ENCODE peak calls at places on chromosomes 16 and 17, in four cellular contexts. One of them, this sample, is unnamed. For H3K27me3, the result is how much of the 10 kb centered on the place peaks cover.

GRCh38 chr16:85449195-85449884 is 163.8 kb upstream of the GSE1 start:
- DNase-seq in transverse colon: no peak
- DNase-seq in body of pancreas: no peak
- DNase-seq in AG04450: no peak
- DNase-seq in this sample: no peak

GRCh38 chr16:1180772-1181714 is 28.1 kb downstream of the CACNA1H start:
- DNase-seq in transverse colon: no peak
- DNase-seq in body of pancreas: no peak
- DNase-seq in AG04450: no peak
- DNase-seq in this sample: peak

GRCh38 chr17:80596760-80597608 is 52.3 kb downstream of the RPTOR start:
- DNase-seq in transverse colon: no peak
- DNase-seq in body of pancreas: no peak
- DNase-seq in AG04450: no peak
- DNase-seq in this sample: no peak

GRCh38 chr17:8680850-8681174 is 50.3 kb upstream of the MYH10 start:
- DNase-seq in transverse colon: no peak
- DNase-seq in body of pancreas: no peak
- DNase-seq in AG04450: no peak
- DNase-seq in this sample: no peak

GRCh38 chr17:51059781-51060180 is 60.9 kb downstream of the SPAG9 start:
- DNase-seq in transverse colon: no peak
- DNase-seq in body of pancreas: no peak
- DNase-seq in AG04450: no peak
- DNase-seq in this sample: no peak

GRCh38 chr16:72241930-72242329 is 70.0 kb upstream of the PMFBP1 start:
- DNase-seq in transverse colon: peak
- DNase-seq in body of pancreas: peak
- DNase-seq in AG04450: peak
- DNase-seq in this sample: peak

GRCh38 chr17:511001-511690 is 158.5 kb upstream of the RPH3AL start:
- DNase-seq in transverse colon: no peak
- DNase-seq in body of pancreas: no peak
- DNase-seq in AG04450: peak
- DNase-seq in this sample: no peak

GRCh38 chr16:57960310-57960709 is 10.6 kb downstream of the CNGB1 start:
- DNase-seq in transverse colon: no peak
- DNase-seq in body of pancreas: no peak
- DNase-seq in AG04450: no peak
- DNase-seq in this sample: no peak

GRCh38 chr16:1037023-1037933 is 35.3 kb upstream of the SSTR5 start:
- DNase-seq in transverse colon: no peak
- DNase-seq in body of pancreas: no peak
- DNase-seq in AG04450: no peak
- DNase-seq in this sample: no peak

GRCh38 chr17:41919840-41920579 is 1.3 kb upstream of the ACLY start:
- DNase-seq in transverse colon: no peak
- DNase-seq in body of pancreas: peak
- DNase-seq in AG04450: no peak
- DNase-seq in this sample: peak

GRCh38 chr16:55008836-55009510 is 78.3 kb downstream of the IRX5 start:
- DNase-seq in transverse colon: no peak
- DNase-seq in body of pancreas: no peak
- DNase-seq in AG04450: no peak
- DNase-seq in this sample: no peak

GRCh38 chr17:56678249-56679144 is 85.0 kb downstream of the NOG start:
- DNase-seq in transverse colon: no peak
- DNase-seq in body of pancreas: no peak
- DNase-seq in AG04450: no peak
- DNase-seq in this sample: no peak

GRCh38 chr17:56679767-56680422 is 86.4 kb downstream of the NOG start:
- DNase-seq in transverse colon: no peak
- DNase-seq in body of pancreas: no peak
- DNase-seq in AG04450: no peak
- DNase-seq in this sample: no peak

GRCh38 chr17:56676807-56677206 is 83.3 kb downstream of the NOG start:
- DNase-seq in transverse colon: no peak
- DNase-seq in body of pancreas: no peak
- DNase-seq in AG04450: no peak
- DNase-seq in this sample: no peak

GRCh38 chr17:56680676-56681075 is 87.2 kb downstream of the NOG start:
- DNase-seq in transverse colon: no peak
- DNase-seq in body of pancreas: no peak
- DNase-seq in AG04450: no peak
- DNase-seq in this sample: no peak

GRCh38 chr17:56679148-56679766 is 85.8 kb downstream of the NOG start:
- DNase-seq in transverse colon: no peak
- DNase-seq in body of pancreas: no peak
- DNase-seq in AG04450: no peak
- DNase-seq in this sample: no peak
- TF ChIP-seq CTCF in transverse colon: peak
- TF ChIP-seq CTCF in body of pancreas: peak
- TF ChIP-seq CTCF in AG04450: peak
- TF ChIP-seq CTCF in this sample: peak

DNA sequence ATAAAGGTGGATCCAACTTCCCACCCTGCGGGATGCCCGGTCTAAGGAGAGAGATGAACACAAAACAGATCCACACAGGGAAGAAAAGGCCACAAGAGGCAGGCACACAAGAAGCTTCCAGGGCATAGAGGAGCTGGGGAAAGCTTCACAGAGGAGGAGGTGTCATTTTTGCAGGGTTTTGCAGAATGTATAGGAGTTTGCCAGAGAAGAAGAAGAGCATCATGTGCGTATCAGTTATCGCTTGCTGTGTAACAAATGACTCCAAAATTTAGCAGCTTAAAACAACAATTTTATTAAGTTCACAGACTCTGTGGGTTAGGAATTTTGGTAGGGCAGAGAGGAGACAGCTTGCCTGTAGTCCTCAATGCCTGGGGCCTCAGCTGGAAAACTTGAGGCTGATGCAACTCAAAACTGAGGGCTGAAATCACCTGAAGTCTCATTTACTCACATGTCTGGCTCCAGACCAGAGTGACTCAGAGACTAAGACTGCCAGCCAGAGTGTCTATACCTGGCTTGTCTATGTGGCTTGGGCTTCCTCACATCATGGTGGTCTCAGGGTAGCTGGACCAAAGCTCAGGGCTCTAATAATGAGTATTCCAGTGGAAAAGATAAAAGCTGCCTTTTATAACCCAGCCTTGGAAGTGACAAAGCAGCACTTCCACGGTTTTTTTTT is 33.9 kb upstream of the ZNF423 start:
- DNase-seq in transverse colon: no peak
- DNase-seq in body of pancreas: no peak
- DNase-seq in AG04450: no peak
- DNase-seq in this sample: no peak
- H3K27me3 ChIP-seq in transverse colon: under half
- H3K27me3 ChIP-seq in body of pancreas: under half
- H3K27me3 ChIP-seq in AG04450: under half
- H3K27me3 ChIP-seq in this sample: under half

DNA sequence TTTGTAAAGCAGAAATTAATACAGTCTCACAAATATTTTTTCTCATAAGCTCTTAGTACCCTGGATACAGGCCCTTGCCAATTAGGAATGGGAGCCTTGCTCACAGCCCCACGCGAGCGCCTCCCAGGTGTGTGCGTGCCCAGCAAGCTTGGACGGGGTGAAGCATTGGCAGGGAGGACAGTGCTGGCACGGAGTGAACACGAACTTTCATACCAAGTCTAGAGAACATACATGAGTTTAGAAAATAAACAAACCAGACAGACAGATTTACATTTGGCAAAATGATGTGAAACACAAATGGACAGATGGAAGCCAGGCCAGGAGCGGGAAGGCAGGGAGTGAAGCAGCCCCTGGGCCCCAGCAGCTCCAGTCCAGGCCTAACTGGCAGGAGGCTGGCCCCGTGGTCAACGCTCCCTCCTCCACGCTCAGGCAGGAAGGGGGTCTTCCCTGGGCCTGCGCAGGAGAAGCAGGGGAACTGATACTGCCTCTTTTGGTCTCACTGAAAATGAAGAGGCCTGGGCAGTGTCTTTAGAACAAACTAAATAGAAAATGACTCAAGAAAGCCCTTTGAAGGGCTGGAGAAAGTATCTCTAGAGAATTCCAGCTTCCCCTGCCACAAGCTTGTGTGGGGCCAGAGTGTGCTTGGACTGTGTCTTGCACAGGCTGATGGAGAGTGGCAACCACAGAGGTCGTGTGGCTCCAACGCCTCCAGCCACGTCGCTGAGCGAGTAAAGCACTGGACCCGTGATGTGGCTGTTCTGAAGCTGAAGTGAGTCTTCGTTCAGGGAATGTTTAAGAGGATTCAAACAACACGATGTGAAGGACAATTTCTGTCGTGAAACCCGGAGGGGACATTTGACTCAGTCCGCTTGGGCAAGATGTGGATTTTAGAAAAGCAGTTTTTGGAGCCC is 9.9 kb upstream of the FOXJ1 start:
- DNase-seq in transverse colon: no peak
- DNase-seq in body of pancreas: no peak
- DNase-seq in AG04450: no peak
- DNase-seq in this sample: no peak
- TF ChIP-seq CTCF in transverse colon: no peak
- TF ChIP-seq CTCF in body of pancreas: no peak
- TF ChIP-seq CTCF in AG04450: no peak
- TF ChIP-seq CTCF in this sample: no peak

DNA sequence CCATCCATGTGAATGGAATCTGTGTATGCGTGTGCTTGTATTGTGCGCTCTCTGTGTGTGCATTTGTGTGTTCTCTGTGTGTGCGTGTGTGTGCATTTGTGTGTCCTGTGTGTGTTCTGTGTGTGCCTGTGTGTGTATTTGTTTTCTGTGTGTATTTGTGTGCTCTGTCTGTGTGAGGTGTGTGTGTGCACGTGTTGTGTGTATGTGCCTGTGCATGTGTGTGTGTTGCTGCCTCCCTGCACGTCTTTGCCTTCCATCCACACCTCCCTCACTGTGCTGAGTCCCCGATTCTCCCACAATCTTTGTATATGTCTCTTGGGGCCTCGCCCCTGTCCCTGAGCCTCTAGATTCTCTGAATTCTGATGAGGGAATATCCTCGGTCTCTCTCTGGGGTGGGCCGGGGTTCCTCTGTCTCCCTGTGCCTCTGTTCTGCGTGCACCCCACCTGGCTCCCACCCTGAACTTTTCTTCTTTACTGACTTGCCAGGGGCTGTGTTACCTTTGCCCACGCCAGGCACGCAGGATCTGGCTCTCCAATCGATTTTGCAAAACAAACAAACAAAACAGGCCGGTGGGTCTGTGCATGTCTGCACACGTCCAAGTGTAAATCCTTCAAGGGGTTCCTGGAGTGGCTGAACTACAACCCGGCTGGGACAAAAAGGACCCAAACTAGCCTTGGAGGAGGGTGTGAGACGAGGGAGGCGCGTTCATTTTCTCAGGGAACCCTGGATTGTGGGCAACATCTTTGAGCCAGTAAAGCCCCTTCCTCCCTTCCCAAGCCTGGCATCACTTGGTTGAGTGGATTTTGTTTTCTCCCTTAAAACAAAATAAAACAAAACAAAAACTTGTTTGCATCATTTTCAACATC is 8.1 kb upstream of the FOXF1 start:
- DNase-seq in transverse colon: no peak
- DNase-seq in body of pancreas: no peak
- DNase-seq in AG04450: no peak
- DNase-seq in this sample: no peak
- H3K27me3 ChIP-seq in transverse colon: half or more
- H3K27me3 ChIP-seq in body of pancreas: under half
- H3K27me3 ChIP-seq in AG04450: under half
- H3K27me3 ChIP-seq in this sample: under half

DNA sequence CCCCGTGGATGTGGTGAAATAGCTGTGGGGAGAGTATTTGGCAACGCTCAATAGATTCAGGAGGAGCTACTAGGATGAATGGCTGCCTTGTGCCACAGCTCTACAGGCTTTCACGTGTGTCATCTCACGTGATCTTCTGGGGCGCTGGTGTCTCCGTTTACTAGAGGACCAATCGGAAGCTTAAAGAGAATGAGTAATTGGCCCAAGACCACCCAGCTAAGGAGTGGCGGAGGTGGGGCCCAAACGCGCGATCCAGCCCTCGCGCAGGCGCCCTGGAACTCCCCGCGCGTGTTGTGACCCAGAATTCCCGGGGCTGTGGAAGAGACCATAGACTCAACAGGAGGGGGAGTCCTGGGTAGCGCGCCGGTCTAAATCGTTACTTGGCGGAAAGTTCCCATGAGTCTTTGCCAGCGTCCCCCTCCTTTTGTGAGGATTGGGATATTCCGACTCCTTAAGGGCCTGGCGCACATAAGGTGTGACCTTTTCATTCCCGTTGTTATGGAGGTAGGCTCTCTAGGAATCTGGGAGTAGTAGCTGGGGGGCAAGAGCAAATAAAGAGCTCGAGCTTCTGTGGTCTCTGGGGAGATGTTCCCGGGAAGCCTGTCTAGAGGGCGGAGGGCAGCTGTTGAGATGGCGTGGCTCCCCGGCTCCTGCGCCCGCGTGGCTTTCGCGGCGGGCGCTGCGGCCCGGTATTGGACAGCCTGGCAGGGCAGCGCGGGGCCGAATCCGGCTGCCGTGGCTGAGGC is 23.4 kb downstream of the TRPV2 start:
- DNase-seq in transverse colon: peak
- DNase-seq in body of pancreas: peak
- DNase-seq in AG04450: peak
- DNase-seq in this sample: peak
- TF ChIP-seq CTCF in transverse colon: no peak
- TF ChIP-seq CTCF in body of pancreas: no peak
- TF ChIP-seq CTCF in AG04450: no peak
- TF ChIP-seq CTCF in this sample: no peak

GRCh38 chr16:56640076-56640475 is 1.6 kb downstream of the MT1A start:
- DNase-seq in transverse colon: no peak
- DNase-seq in body of pancreas: no peak
- DNase-seq in AG04450: no peak
- DNase-seq in this sample: no peak

GRCh38 chr16:56635441-56635967 is 3.0 kb upstream of the MT1A start:
- DNase-seq in transverse colon: no peak
- DNase-seq in body of pancreas: no peak
- DNase-seq in AG04450: no peak
- DNase-seq in this sample: no peak

GRCh38 chr16:56636616-56637413 is 1.7 kb upstream of the MT1A start:
- DNase-seq in transverse colon: no peak
- DNase-seq in body of pancreas: no peak
- DNase-seq in AG04450: no peak
- DNase-seq in this sample: no peak

GRCh38 chr16:56639045-56639444 is 579 bp downstream of the MT1A start:
- DNase-seq in transverse colon: no peak
- DNase-seq in body of pancreas: no peak
- DNase-seq in AG04450: no peak
- DNase-seq in this sample: no peak

GRCh38 chr16:56637814-56638750 is at the start of gene MT1A:
- DNase-seq in transverse colon: peak
- DNase-seq in body of pancreas: peak
- DNase-seq in AG04450: no peak
- DNase-seq in this sample: peak
- H3K27me3 ChIP-seq in transverse colon: half or more
- H3K27me3 ChIP-seq in body of pancreas: under half
- H3K27me3 ChIP-seq in AG04450: half or more
- H3K27me3 ChIP-seq in this sample: under half